ENCODE peak calls at places on chromosomes 11 and 22, in eight cellular contexts. L is tibial artery; D is activated T-helper 1 cell treated with anti-CD3 and anti-CD28 coated beads, Interleukin-12 subunit alpha, Interleukin-12 subunit beta, Interleukin-2, Interleukin-4 antibody, amounts not matched to agents 30 ng/mL and 10 ng/mL and 1 ng/mL, durations not matched to agents 14 hours and 24 hours and 36 hours; Y is posterior vena cava; Q is H7; P is HS-27A; A is NAMALWA; S is AG10803. U is an unnamed sample.

GRCh38 chr11:93329936-93330445 is 551 bp upstream of the DEUP1 start:
- DNase-seq in A (no peak), Y (no peak), D (no peak), L (no peak), Q (peak), S (peak), P (no peak), U (no peak)

GRCh38 chr11:119378851-119379465 is 2.5 kb downstream of the USP2 start:
- DNase-seq in Q (peak), A (no peak), L (no peak), Y (peak), D (no peak), P (no peak), S (no peak), U (no peak)

GRCh38 chr11:47354913-47355282 is 2.4 kb upstream of the MYBPC3 start:
- DNase-seq in Y (no peak), L (no peak), S (no peak), A (no peak), P (no peak), D (no peak), Q (peak), U (no peak)

GRCh38 chr11:57417056-57417455 is 9.9 kb downstream of the SLC43A3 start:
- DNase-seq in D (no peak), Q (no peak), S (peak), Y (no peak), A (no peak), P (no peak), L (peak), U (no peak)

GRCh38 chr11:57390535-57390934 is at the start of gene PRG2:
- DNase-seq in A (no peak), Y (no peak), P (no peak), L (no peak), D (no peak), Q (no peak), S (no peak), U (no peak)

GRCh38 chr22:20258584-20259335 is 9.4 kb downstream of the RTN4R start:
- DNase-seq in S (no peak), D (no peak), P (no peak), L (no peak), Q (peak), Y (no peak), A (peak), U (peak)

GRCh38 chr11:69718147-69718546 is 14.3 kb upstream of the FGF19 start:
- DNase-seq in L (no peak), D (no peak), P (no peak), Q (peak), Y (no peak), S (no peak), A (peak), U (peak)

GRCh38 chr11:45087761-45088160 is 58.7 kb upstream of the PRDM11 start:
- DNase-seq in S (no peak), D (no peak), P (no peak), Q (no peak), A (no peak), L (no peak), Y (no peak), U (no peak)

GRCh38 chr11:131668867-131669780 is 298.7 kb downstream of the NTM start:
- DNase-seq in D (no peak), P (no peak), A (peak), S (peak), Y (peak), L (no peak), Q (peak), U (peak)